ENCODE peak calls at places on chromosomes 11 and 22, in ten cellular contexts. N is iris pigment epithelial cell; F is activated CD4-positive, alpha-beta T cell treated with anti-CD3 and anti-CD28 coated beads, Interleukin-2, amount 10 ng/mL, durations not matched to agents 7 days and 5 days; J is B cell; U is HT1080; K is stimulated activated CD8-positive, alpha-beta memory T cell treated with anti-CD3 and anti-CD28 coated beads, Interleukin-15, amount 100 ng/mL, for 4 hours; B is neural progenitor cell; E is hypothalamus; M is kidney tubule cell; Z is head of caudate nucleus. I is an unnamed sample.
A peak's percentile ranks its signal among the peaks of the same experiment; 100 is the strongest.

GRCh38 chr22:36548606-36549005 is 19.6 kb upstream of the EIF3D start:
- DNase-seq in N (no peak), F (no peak), J (no peak), U (no peak), K (no peak), B (peak; percentile 31), E (no peak), M (peak; percentile 20), Z (no peak), I (no peak)

GRCh38 chr11:19237813-19238212 is 2.9 kb downstream of the E2F8 start:
- DNase-seq in N (no peak), F (no peak), J (no peak), U (no peak), K (no peak), B (no peak), E (no peak), M (no peak), Z (no peak), I (no peak)

GRCh38 chr11:59710136-59710847 is 3.4 kb downstream of the OR10V1 start:
- DNase-seq in N (peak; percentile 12), F (no peak), J (no peak), U (no peak), K (no peak), B (no peak), E (no peak), M (peak; percentile 45), Z (no peak), I (no peak)

GRCh38 chr22:32905400-32905799 is 103.9 kb downstream of the TIMP3 start:
- DNase-seq in N (no peak), F (no peak), J (no peak), U (no peak), K (no peak), B (no peak), E (no peak), M (peak; percentile 9), Z (no peak), I (no peak)

GRCh38 chr11:43578346-43579170 is 102.0 kb upstream of the HSD17B12 start:
- DNase-seq in N (peak; percentile 39), F (no peak), J (no peak), U (peak; percentile 42), K (no peak), B (no peak), E (no peak), M (peak; percentile 51), Z (no peak), I (peak; percentile 75)

GRCh38 chr11:128226106-128226716 is 361.1 kb downstream of the ETS1 start:
- DNase-seq in N (no peak), F (no peak), J (no peak), U (no peak), K (peak; percentile 4), B (no peak), E (no peak), M (no peak), Z (no peak), I (no peak)

GRCh38 chr22:44523981-44524759 is 26.1 kb upstream of the RTL6 start:
- DNase-seq in N (peak; percentile 87), F (no peak), J (no peak), U (peak; percentile 46), K (no peak), B (no peak), E (no peak), M (peak; percentile 82), Z (no peak), I (peak; percentile 84)

GRCh38 chr11:44246726-44247125 is 63.2 kb downstream of the ALX4 start:
- DNase-seq in N (no peak), F (no peak), J (no peak), U (no peak), K (no peak), B (no peak), E (no peak), M (no peak), Z (no peak), I (no peak)

GRCh38 chr11:104776501-104777170 is 121.6 kb downstream of the CASP12 start:
- DNase-seq in N (no peak), F (no peak), J (no peak), U (no peak), K (no peak), B (no peak), E (no peak), M (peak; percentile 68), Z (no peak), I (no peak)

GRCh38 chr11:3873712-3874349 is 18.4 kb downstream of the STIM1 start:
- DNase-seq in N (no peak), F (no peak), J (no peak), U (no peak), K (no peak), B (no peak), E (no peak), M (no peak), Z (no peak), I (no peak)

GRCh38 chr22:44753189-44754042 is 1.0 kb downstream of the ARHGAP8 start:
- DNase-seq in N (peak; percentile 80), F (no peak), J (no peak), U (no peak), K (no peak), B (no peak), E (no peak), M (peak; percentile 78), Z (no peak), I (no peak)

GRCh38 chr11:70496591-70497535 is 98.5 kb downstream of the CTTN start:
- DNase-seq in N (no peak), F (no peak), J (no peak), U (no peak), K (no peak), B (peak; percentile 57), E (no peak), M (no peak), Z (no peak), I (no peak)

GRCh38 chr22:45608763-45609180 is 62.9 kb upstream of the ATXN10 start:
- DNase-seq in N (peak; percentile 84), F (peak; percentile 30), J (no peak), U (peak; percentile 99), K (no peak), B (no peak), E (no peak), M (peak; percentile 97), Z (no peak), I (no peak)

GRCh38 chr22:35749808-35750207 is 32.1 kb downstream of the APOL5 start:
- DNase-seq in N (no peak), F (no peak), J (peak; percentile 40), U (no peak), K (no peak), B (no peak), E (no peak), M (peak; percentile 86), Z (no peak), I (peak; percentile 49)

GRCh38 chr11:121105063-121105480 is 4.0 kb downstream of the TECTA start:
- DNase-seq in N (no peak), F (no peak), J (no peak), U (no peak), K (no peak), B (no peak), E (no peak), M (no peak), Z (no peak), I (no peak)

GRCh38 chr11:134291196-134291595 is 15.0 kb downstream of the GLB1L3 start:
- DNase-seq in N (no peak), F (no peak), J (no peak), U (no peak), K (no peak), B (no peak), E (no peak), M (no peak), Z (no peak), I (no peak)

GRCh38 chr11:44321059-44321458 is 11.1 kb upstream of the ALX4 start:
- DNase-seq in N (no peak), F (no peak), J (no peak), U (no peak), K (no peak), B (no peak), E (no peak), M (no peak), Z (no peak), I (no peak)

GRCh38 chr11:94895971-94896370 is 77.4 kb downstream of the CWC15 start:
- DNase-seq in N (peak; percentile 91), F (no peak), J (no peak), U (peak; percentile 72), K (no peak), B (no peak), E (no peak), M (peak; percentile 93), Z (no peak), I (no peak)

GRCh38 chr22:17095538-17095937 is 10.7 kb downstream of the IL17RA start:
- DNase-seq in N (no peak), F (no peak), J (peak; percentile 18), U (no peak), K (no peak), B (peak; percentile 45), E (no peak), M (no peak), Z (no peak), I (no peak)

GRCh38 chr22:29780781-29781676 is 13.9 kb downstream of the UQCR10 start:
- DNase-seq in N (peak; percentile 87), F (no peak), J (no peak), U (peak; percentile 89), K (no peak), B (no peak), E (no peak), M (peak; percentile 95), Z (peak; percentile 58), I (no peak)

GRCh38 chr11:116658876-116659535 is 113.8 kb downstream of the BUD13 start:
- DNase-seq in N (no peak), F (no peak), J (no peak), U (no peak), K (no peak), B (no peak), E (no peak), M (no peak), Z (no peak), I (no peak)

GRCh38 chr22:44424867-44425351 is 73.1 kb downstream of the RTL6 start:
- DNase-seq in N (no peak), F (no peak), J (no peak), U (no peak), K (no peak), B (no peak), E (no peak), M (no peak), Z (no peak), I (no peak)

GRCh38 chr22:19795617-19796008 is 35.0 kb downstream of the TBX1 start:
- DNase-seq in N (peak; percentile 13), F (no peak), J (no peak), U (no peak), K (no peak), B (no peak), E (no peak), M (no peak), Z (no peak), I (no peak)

GRCh38 chr22:17906978-17907730 is 117.2 kb downstream of the MICAL3 start:
- DNase-seq in N (no peak), F (no peak), J (no peak), U (no peak), K (no peak), B (no peak), E (no peak), M (no peak), Z (no peak), I (no peak)

GRCh38 chr11:94131363-94132115 is 2.9 kb downstream of the PANX1 start:
- DNase-seq in N (peak; percentile 67), F (no peak), J (no peak), U (no peak), K (no peak), B (no peak), E (no peak), M (peak; percentile 25), Z (no peak), I (peak; percentile 53)

GRCh38 chr11:134032031-134032430 is 36.8 kb upstream of the JAM3 start:
- DNase-seq in N (no peak), F (no peak), J (no peak), U (no peak), K (no peak), B (no peak), E (no peak), M (no peak), Z (no peak), I (no peak)

GRCh38 chr11:441043-441417 is 781 bp downstream of the ANO9 start:
- DNase-seq in N (no peak), F (no peak), J (no peak), U (no peak), K (no peak), B (no peak), E (no peak), M (no peak), Z (no peak), I (no peak)

GRCh38 chr11:133619973-133620372 is 87.7 kb upstream of the OPCML start:
- DNase-seq in N (no peak), F (no peak), J (no peak), U (no peak), K (no peak), B (peak; percentile 24), E (no peak), M (no peak), Z (no peak), I (no peak)

I was measured in osteocyte.